ENCODE peak calls at places on chromosomes 7 and 10, in ten cellular contexts. Q, O, B, T, E, K, F, J, R and N are unnamed samples.
A peak's percentile ranks its signal among the peaks of the same experiment; 100 is the strongest.

GRCh38 chr10:21449288-21449966 is 76.1 kb downstream of the SKIDA1 start:
- DNase-seq in F (no peak), B (no peak), K (no peak), R (peak; percentile 12), T (no peak), E (no peak), Q (no peak), O (no peak), J (no peak), N (no peak)

GRCh38 chr7:44057849-44058758 is 7.3 kb downstream of the PGAM2 start:
- DNase-seq in Q (peak; percentile 7), J (no peak), K (no peak), T (peak; percentile 76), O (no peak), B (no peak), F (peak; percentile 36), E (no peak), R (no peak), N (no peak)

GRCh38 chr7:110922906-110923305 is 168.0 kb upstream of the LRRN3 start:
- DNase-seq in T (no peak), O (no peak), Q (no peak), J (no peak), K (peak; percentile 62), R (no peak), B (no peak), F (no peak), E (no peak), N (no peak)

GRCh38 chr7:139695616-139696015 is 82.2 kb downstream of the HIPK2 start:
- DNase-seq in E (no peak), R (no peak), O (no peak), K (no peak), B (no peak), J (no peak), Q (no peak), F (no peak), T (no peak), N (no peak)

GRCh38 chr7:151544183-151544582 is 24.5 kb upstream of the RHEB start:
- DNase-seq in B (no peak), Q (no peak), J (no peak), E (no peak), K (no peak), O (no peak), F (no peak), R (no peak), T (no peak), N (no peak)

GRCh38 chr7:134374291-134374690 is 57.6 kb upstream of the SLC35B4 start:
- DNase-seq in O (no peak), F (no peak), E (no peak), R (no peak), T (no peak), B (no peak), J (no peak), K (no peak), Q (peak; percentile 9), N (no peak)

GRCh38 chr7:859368-860030 is 16.9 kb upstream of the GET4 start:
- DNase-seq in J (no peak), K (no peak), R (no peak), T (no peak), F (no peak), Q (no peak), B (no peak), E (no peak), O (no peak), N (no peak)

GRCh38 chr10:132687181-132687892 is 98.6 kb downstream of the NKX6-2 start:
- DNase-seq in K (no peak), Q (no peak), B (no peak), O (no peak), R (no peak), T (no peak), J (no peak), E (peak; percentile 45), F (peak; percentile 50), N (peak; percentile 21)

GRCh38 chr7:96388166-96388565 is 66.3 kb upstream of the SLC25A13 start:
- DNase-seq in J (no peak), E (no peak), F (no peak), R (no peak), B (no peak), K (peak; percentile 9), O (no peak), Q (no peak), T (no peak), N (no peak)

GRCh38 chr7:73738220-73738611 is 386 bp downstream of the ABHD11 start:
- DNase-seq in T (no peak), O (peak; percentile 74), B (peak; percentile 65), F (peak; percentile 97), K (peak; percentile 28), J (peak; percentile 39), Q (peak; percentile 81), R (no peak), E (peak; percentile 87), N (peak; percentile 76)

GRCh38 chr10:12819071-12819470 is 182.4 kb downstream of the CCDC3 start:
- DNase-seq in T (no peak), O (peak; percentile 37), B (no peak), Q (no peak), R (no peak), K (no peak), F (peak; percentile 61), E (no peak), J (no peak), N (no peak)

GRCh38 chr10:59181668-59182067 is 5.2 kb downstream of the PHYHIPL start:
- DNase-seq in R (no peak), F (peak; percentile 60), K (peak; percentile 65), B (no peak), Q (no peak), E (no peak), O (peak; percentile 69), J (peak; percentile 43), T (no peak), N (peak; percentile 25)